ENCODE peak calls at places on chromosomes 13 and 19, in eight cellular contexts. Q, C, O, F, U, E, W and S are unnamed samples. For H3K36me3, H3K4me1 and H3K9me3, the result is how much of the 10 kb centered on the place peaks cover.

GRCh38 chr19:35609881-35610353 is 2.6 kb upstream of the HAUS5 start:
- DNase-seq in U (no peak), Q (no peak), O (peak), F (no peak), W (no peak), C (no peak), E (no peak), S (no peak)

GRCh38 chr19:23254141-23254910 is 4.1 kb upstream of the ZNF724 start:
- DNase-seq in C (no peak), W (peak), O (no peak), Q (no peak), F (peak), U (no peak), E (no peak), S (no peak)

GRCh38 chr19:29337029-29337428 is 124.1 kb upstream of the UQCRFS1 start:
- DNase-seq in E (no peak), W (no peak), F (no peak), O (no peak), C (no peak), U (no peak), Q (no peak), S (no peak)

GRCh38 chr19:53980553-53981407 is 10.7 kb upstream of the CACNG6 start:
- DNase-seq in E (no peak), F (peak), W (peak), U (no peak), C (peak), O (no peak), Q (no peak), S (no peak)

GRCh38 chr19:1094978-1095701 is at the start of gene POLR2E:
- DNase-seq in U (peak), W (peak), Q (peak), F (peak), O (peak), E (peak), C (peak), S (peak)

GRCh38 chr19:16118489-16119033 is 6.9 kb downstream of the RAB8A start:
- DNase-seq in E (no peak), W (no peak), Q (no peak), O (peak), U (peak), C (no peak), F (no peak), S (no peak)

GRCh38 chr13:52006491-52007245 is 4.6 kb downstream of the ATP7B start:
- DNase-seq in C (no peak), W (no peak), E (no peak), F (no peak), O (no peak), U (no peak), Q (no peak), S (no peak)

GRCh38 chr13:98372886-98373285 is 195.8 kb upstream of the RNF113B start:
- DNase-seq in O (no peak), C (no peak), E (peak), W (no peak), U (no peak), F (no peak), Q (no peak), S (no peak)

GRCh38 chr13:83709751-83710515 is 172.3 kb downstream of the SLITRK1 start:
- DNase-seq in Q (no peak), W (no peak), U (no peak), F (no peak), C (peak), E (no peak), O (no peak), S (no peak)

GRCh38 chr19:48470856-48471255 is 1.7 kb downstream of the CYTH2 start:
- DNase-seq in Q (no peak), U (no peak), F (no peak), O (no peak), C (no peak), E (no peak), W (no peak), S (no peak)

GRCh38 chr19:48468806-48469055 is 438 bp upstream of the CYTH2 start:
- DNase-seq in C (no peak), F (no peak), E (no peak), Q (no peak), O (no peak), W (no peak), U (no peak), S (no peak)

GRCh38 chr19:48471836-48472235 is 2.7 kb downstream of the CYTH2 start:
- DNase-seq in Q (no peak), W (no peak), F (no peak), O (no peak), C (no peak), U (no peak), E (no peak), S (no peak)

GRCh38 chr19:48469056-48469881 is at the start of gene CYTH2:
- DNase-seq in U (peak), C (peak), E (peak), F (peak), W (peak), Q (peak), O (peak), S (peak)

GRCh38 chr19:48470281-48470680 is 1.1 kb downstream of the CYTH2 start:
- DNase-seq in Q (no peak), W (no peak), C (no peak), O (no peak), U (no peak), F (no peak), E (no peak), S (no peak)
- H3K36me3 ChIP-seq in Q (half or more), W (under half), C (under half), O (under half), U (half or more), F (half or more), E (under half), S (half or more)

GRCh38 chr13:99542788-99543406 is 41.6 kb downstream of the TM9SF2 start:
- DNase-seq in F (no peak), Q (no peak), O (no peak), U (no peak), E (no peak), C (no peak), W (no peak), S (no peak)
- H3K4me1 ChIP-seq in F (under half), Q (under half), O (under half), U (under half), E (under half), C (under half), W (under half), S (under half)

GRCh38 chr19:6956573-6956972 is 64.7 kb downstream of the MBD3L2B start:
- DNase-seq in F (no peak), W (no peak), E (no peak), O (no peak), U (no peak), Q (no peak), C (no peak), S (no peak)

GRCh38 chr19:6948884-6949283 is 61.5 kb downstream of the ADGRE1 start:
- DNase-seq in Q (no peak), W (no peak), U (no peak), F (no peak), O (no peak), E (no peak), C (no peak), S (no peak)

GRCh38 chr19:6947745-6948144 is 60.4 kb downstream of the ADGRE1 start:
- DNase-seq in O (no peak), C (no peak), U (no peak), W (no peak), E (no peak), Q (no peak), F (no peak), S (no peak)

GRCh38 chr19:6955082-6955481 is 66.1 kb downstream of the MBD3L2B start:
- DNase-seq in E (no peak), Q (no peak), W (no peak), O (no peak), U (no peak), C (no peak), F (no peak), S (no peak)

GRCh38 chr19:6952956-6953355 is 65.6 kb downstream of the ADGRE1 start:
- DNase-seq in F (peak), C (no peak), W (no peak), O (peak), U (no peak), E (no peak), Q (no peak), S (no peak)
- H3K9me3 ChIP-seq in F (half or more), C (under half), W (under half), O (under half), U (under half), E (under half), Q (under half), S (under half)

DNA sequence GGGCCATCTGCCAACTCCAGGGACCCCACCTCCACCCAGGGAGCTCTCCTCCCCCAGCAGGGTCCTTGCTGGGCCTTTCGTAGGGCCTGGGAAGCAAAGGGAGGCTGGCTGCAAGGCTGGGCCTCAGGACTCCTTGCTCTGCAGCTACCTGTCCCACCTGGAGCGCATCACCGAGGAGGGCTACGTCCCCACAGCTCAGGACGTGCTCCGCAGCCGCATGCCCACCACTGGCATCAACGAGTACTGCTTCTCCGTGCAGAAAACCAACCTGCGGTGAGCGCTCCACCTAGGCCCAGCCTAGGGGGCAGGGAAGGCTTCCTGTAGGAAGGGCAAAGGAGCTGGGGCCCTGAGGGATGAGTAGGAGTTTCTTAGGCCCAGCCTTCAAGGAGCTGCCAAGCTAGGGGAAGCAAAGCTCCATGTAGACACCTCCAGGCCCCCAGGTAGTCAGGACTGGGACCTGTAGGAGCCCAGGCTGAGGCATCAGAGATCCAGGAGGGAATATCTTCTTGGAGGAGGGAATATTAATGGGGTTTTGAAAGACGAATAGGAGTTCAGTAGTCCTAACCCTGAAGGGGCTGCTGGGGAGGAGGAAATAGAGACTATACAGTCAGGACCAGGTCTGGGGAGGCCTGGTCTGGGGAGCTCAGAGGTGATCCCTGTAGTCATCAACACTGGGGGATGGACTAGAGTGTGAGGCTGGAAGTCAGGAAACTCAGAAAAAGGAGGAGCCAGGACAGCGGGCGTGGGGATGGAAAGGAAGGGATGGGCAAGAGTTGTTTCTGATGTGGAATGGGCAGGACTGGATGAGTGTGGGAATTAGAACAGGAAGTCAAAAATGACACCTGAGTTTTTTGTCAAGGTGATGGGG is 16.0 kb downstream of the GNA15 start:
- DNase-seq in F (no peak), W (no peak), O (no peak), Q (no peak), U (no peak), E (no peak), C (peak), S (no peak)
- H3K36me3 ChIP-seq in F (under half), W (under half), O (under half), Q (under half), U (under half), E (under half), C (under half), S (under half)

DNA sequence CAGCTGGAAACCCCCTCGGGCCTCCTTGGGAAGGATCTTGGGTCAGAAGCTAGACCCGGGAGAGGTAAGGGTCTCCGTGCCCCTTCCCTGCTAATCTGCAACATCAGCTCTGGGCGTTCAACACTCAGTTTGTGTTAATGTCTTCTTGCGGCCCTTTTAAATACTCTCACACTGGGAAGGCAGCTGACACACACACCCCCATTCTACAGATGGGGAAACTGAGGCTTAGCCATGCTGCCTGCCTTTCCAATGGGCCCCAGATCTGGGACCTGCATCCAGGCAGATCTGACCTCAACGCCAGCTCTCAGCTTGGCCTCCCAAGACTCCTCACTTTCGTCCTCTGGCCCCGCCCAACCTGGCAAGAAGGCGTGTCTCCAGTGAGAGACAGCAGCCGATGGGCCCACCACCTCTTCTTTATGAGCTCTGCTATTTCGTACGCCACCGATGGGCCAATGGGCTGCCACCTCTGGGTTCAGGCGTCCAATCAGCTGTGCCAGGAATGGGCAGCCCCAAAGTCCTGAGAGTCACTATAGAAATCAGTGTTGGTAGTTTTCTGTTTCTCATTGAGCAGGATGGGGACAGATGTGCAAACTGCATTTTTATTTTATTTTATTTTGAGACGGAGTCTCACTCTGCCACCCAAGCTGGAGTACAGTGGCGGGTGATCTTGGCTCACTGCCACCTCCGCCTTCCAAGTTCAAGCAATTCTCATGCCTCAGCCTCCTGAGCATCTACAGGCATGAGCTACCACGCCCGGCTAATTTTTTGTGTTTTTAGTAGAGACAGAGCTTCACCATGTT is 43.8 kb downstream of the DNM2 start:
- DNase-seq in W (no peak), F (no peak), Q (no peak), E (no peak), U (no peak), C (no peak), O (no peak), S (no peak)
- H3K4me1 ChIP-seq in W (under half), F (under half), Q (under half), E (under half), U (half or more), C (under half), O (under half), S (half or more)

GRCh38 chr13:28421674-28422410 is 73.1 kb downstream of the FLT1 start:
- DNase-seq in C (no peak), F (no peak), Q (no peak), U (no peak), W (no peak), E (no peak), O (no peak), S (no peak)

GRCh38 chr13:28429096-28429495 is 65.8 kb downstream of the FLT1 start:
- DNase-seq in Q (no peak), O (no peak), W (no peak), U (no peak), C (no peak), E (no peak), F (no peak), S (no peak)

GRCh38 chr13:28429685-28430290 is 65.1 kb downstream of the FLT1 start:
- DNase-seq in W (no peak), Q (no peak), U (no peak), E (no peak), C (no peak), F (peak), O (peak), S (no peak)

GRCh38 chr13:28423010-28423409 is 71.9 kb downstream of the FLT1 start:
- DNase-seq in E (peak), Q (peak), C (no peak), O (no peak), U (peak), F (no peak), W (no peak), S (no peak)

DNA sequence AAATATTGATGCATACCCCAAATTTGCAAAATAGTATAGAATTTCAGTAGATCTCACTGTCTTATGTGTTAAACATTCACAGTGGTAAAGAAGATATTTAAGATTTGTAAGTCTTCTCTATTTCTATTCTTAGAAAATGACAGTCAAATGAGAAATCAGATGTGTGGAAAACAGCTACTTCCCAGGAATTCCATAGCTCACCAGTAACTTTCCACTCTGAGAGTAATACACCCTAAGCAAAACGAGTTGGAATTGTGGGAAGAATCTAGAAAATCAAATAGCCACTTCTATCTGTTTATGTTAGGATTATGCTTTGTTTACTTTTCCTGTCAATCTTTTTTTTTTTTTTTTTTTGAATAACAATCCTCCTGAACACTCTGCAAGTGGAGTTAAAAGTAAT is 69.1 kb downstream of the FLT1 start:
- DNase-seq in U (no peak), E (no peak), C (no peak), W (no peak), O (no peak), Q (no peak), F (no peak), S (no peak)
- H3K9me3 ChIP-seq in U (under half), E (under half), C (under half), W (under half), O (under half), Q (under half), F (under half), S (under half)

DNA sequence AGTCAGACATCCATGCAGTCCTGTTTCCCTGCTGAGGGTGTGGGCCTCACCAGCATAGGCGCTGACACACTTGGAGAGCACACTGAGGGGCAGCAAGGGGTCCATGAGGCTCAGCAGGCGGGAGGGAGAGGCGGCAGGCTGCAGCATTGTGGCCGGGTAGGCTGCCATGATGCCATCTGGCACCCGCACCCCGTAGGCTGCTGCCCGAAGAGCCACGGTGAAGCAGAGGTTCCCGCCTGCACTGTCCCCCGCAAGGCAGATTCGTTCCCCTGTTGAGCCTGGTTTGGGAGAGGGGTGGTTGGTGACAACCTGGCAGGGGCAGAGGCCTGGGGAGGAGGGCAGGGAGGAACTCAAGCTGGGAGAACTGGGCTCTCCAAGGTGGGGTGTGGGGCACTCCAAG is 16.0 kb upstream of the CNFN start:
- DNase-seq in U (no peak), F (no peak), W (no peak), Q (no peak), E (no peak), O (no peak), C (no peak), S (no peak)
- H3K36me3 ChIP-seq in U (half or more), F (under half), W (under half), Q (under half), E (under half), O (under half), C (under half), S (under half)

DNA sequence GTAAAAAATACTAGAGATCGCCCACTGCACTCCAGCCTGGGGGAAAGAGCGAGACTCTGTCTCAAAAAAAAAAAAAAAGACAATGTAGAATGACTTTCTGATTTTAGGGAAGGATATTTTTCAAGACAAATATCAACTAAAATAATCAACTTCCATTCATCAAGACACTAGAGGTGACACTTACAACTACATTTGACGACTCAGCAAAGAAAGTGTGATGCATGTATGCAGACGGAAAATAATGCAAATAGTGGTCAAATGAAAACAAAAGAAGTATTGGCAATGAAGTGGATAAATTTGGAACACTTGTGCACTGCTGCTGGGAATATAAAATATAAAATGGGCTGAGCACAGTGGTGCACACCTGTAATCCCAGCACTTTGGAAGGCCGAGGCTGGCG is 12.2 kb downstream of the TMEM161A start:
- DNase-seq in C (no peak), O (no peak), Q (no peak), E (no peak), F (no peak), W (no peak), U (no peak), S (no peak)
- H3K4me1 ChIP-seq in C (under half), O (under half), Q (under half), E (under half), F (under half), W (under half), U (under half), S (under half)